ENCODE peak calls at places on chromosome X, in ten cellular contexts. D is fibroblast of villous mesenchyme, E is cardiac muscle cell, N is HFF-Myc, W is left ventricle myocardium inferior, H is tibial artery, I is osteocyte, F is H9, A is RWPE1, X is hepatocyte. S is an unnamed sample.

GRCh38 chrX:139739138-139739537 is 31.2 kb upstream of the MCF2 start:
- DNase-seq in W (no peak), I (no peak), X (no peak), N (peak), H (no peak), A (peak), D (peak), E (no peak), F (no peak), S (no peak)

GRCh38 chrX:143757375-143757774 is 36.8 kb upstream of the SPANXN2 start:
- DNase-seq in X (peak), W (no peak), N (no peak), A (no peak), D (no peak), E (peak), H (no peak), I (no peak), F (peak), S (no peak)

GRCh38 chrX:96692911-96693310 is 8.3 kb downstream of the DIAPH2 start:
- DNase-seq in W (no peak), X (no peak), A (no peak), D (no peak), N (no peak), E (no peak), F (no peak), H (no peak), I (no peak), S (no peak)

GRCh38 chrX:107449490-107450175 is at the start of gene FRMPD3:
- DNase-seq in N (no peak), I (no peak), X (peak), A (no peak), F (peak), W (no peak), H (no peak), D (no peak), E (peak), S (no peak)

GRCh38 chrX:154317391-154318000 is 21.9 kb downstream of the TKTL1 start:
- DNase-seq in D (peak), X (peak), A (peak), N (no peak), H (no peak), W (no peak), F (peak), I (no peak), E (peak), S (peak)

GRCh38 chrX:9668537-9668936 is 97.1 kb downstream of the GPR143 start:
- DNase-seq in N (no peak), H (no peak), I (no peak), X (no peak), F (no peak), A (no peak), W (no peak), D (no peak), E (no peak), S (no peak)

GRCh38 chrX:42751573-42751972 is 26.4 kb downstream of the PPP1R2C start:
- DNase-seq in N (no peak), F (no peak), W (no peak), X (no peak), H (no peak), I (no peak), E (no peak), D (no peak), A (no peak), S (no peak)

GRCh38 chrX:3815896-3816664 is 102.6 kb upstream of the PRKX start:
- DNase-seq in I (peak), H (peak), A (no peak), W (peak), X (peak), N (no peak), D (peak), F (peak), E (peak), S (peak)

GRCh38 chrX:82816572-82816971 is 691.5 kb upstream of the POU3F4 start:
- DNase-seq in E (no peak), X (no peak), F (no peak), W (no peak), A (peak), H (no peak), I (no peak), D (no peak), N (no peak), S (no peak)

GRCh38 chrX:39238017-39238416 is 436.8 kb downstream of the MID1IP1 start:
- DNase-seq in N (no peak), W (no peak), A (no peak), H (no peak), D (no peak), F (no peak), I (no peak), E (no peak), X (no peak), S (no peak)

GRCh38 chrX:132957211-132958085 is 981 bp downstream of the HS6ST2 start:
- DNase-seq in W (no peak), D (no peak), I (no peak), A (peak), H (no peak), X (peak), E (peak), F (peak), N (no peak), S (peak)

GRCh38 chrX:108165349-108166111 is 74.0 kb downstream of the ATG4A start:
- DNase-seq in H (no peak), E (peak), I (no peak), A (peak), F (peak), N (peak), X (peak), W (no peak), D (peak), S (peak)

GRCh38 chrX:38260231-38260630 is 39.6 kb upstream of the SRPX start:
- DNase-seq in X (peak), I (no peak), E (peak), H (no peak), A (peak), F (peak), D (peak), W (no peak), N (no peak), S (peak)

GRCh38 chrX:150696264-150696789 is 3.1 kb downstream of the MTMR1 start:
- DNase-seq in W (no peak), F (no peak), E (no peak), D (no peak), X (no peak), N (no peak), A (no peak), H (no peak), I (no peak), S (no peak)

GRCh38 chrX:44054863-44055601 is 81.8 kb upstream of the NDP start:
- DNase-seq in E (no peak), N (no peak), A (no peak), W (no peak), H (no peak), X (no peak), F (no peak), I (no peak), D (no peak), S (no peak)

GRCh38 chrX:69025802-69026301 is 139.4 kb downstream of the PJA1 start:
- DNase-seq in F (no peak), D (peak), X (no peak), W (no peak), A (peak), I (peak), N (no peak), E (no peak), H (no peak), S (no peak)

GRCh38 chrX:27863813-27864212 is 56.0 kb downstream of the MAGEB10 start:
- DNase-seq in A (no peak), E (no peak), N (no peak), D (no peak), F (peak), X (no peak), H (no peak), I (no peak), W (no peak), S (peak)

GRCh38 chrX:30283456-30284200 is 25.6 kb downstream of the NR0B1 start:
- DNase-seq in I (no peak), W (no peak), X (peak), D (peak), N (peak), F (no peak), H (no peak), E (no peak), A (peak), S (no peak)

GRCh38 chrX:23822397-23822796 is 39.4 kb downstream of the SAT1 start:
- DNase-seq in I (no peak), D (peak), A (no peak), X (peak), W (no peak), H (no peak), E (no peak), N (no peak), F (no peak), S (no peak)

GRCh38 chrX:8820910-8821527 is 19.8 kb upstream of the FAM9A start:
- DNase-seq in D (peak), N (no peak), E (peak), X (peak), H (no peak), W (no peak), I (no peak), F (peak), A (no peak), S (peak)

GRCh38 chrX:154791951-154792350 is 13.3 kb downstream of the MPP1 start:
- DNase-seq in X (no peak), F (no peak), N (no peak), W (no peak), E (no peak), A (no peak), I (no peak), D (no peak), H (no peak), S (no peak)

GRCh38 chrX:69289046-69289838 is 124.0 kb upstream of the PJA1 start:
- DNase-seq in D (no peak), N (no peak), W (no peak), A (no peak), F (no peak), H (no peak), X (peak), I (no peak), E (no peak), S (no peak)

GRCh38 chrX:116490091-116490490 is 27.3 kb upstream of the CT83 start:
- DNase-seq in A (no peak), N (no peak), E (peak), W (no peak), H (no peak), D (peak), F (no peak), I (no peak), X (no peak), S (no peak)

GRCh38 chrX:130772313-130773140 is 130.5 kb downstream of the ENOX2 start:
- DNase-seq in A (no peak), E (peak), D (peak), X (no peak), F (no peak), N (no peak), W (no peak), H (no peak), I (no peak), S (no peak)

GRCh38 chrX:104310084-104310483 is 55.4 kb upstream of the ESX1 start:
- DNase-seq in I (no peak), X (no peak), E (no peak), D (peak), W (no peak), A (peak), N (no peak), H (no peak), F (no peak), S (no peak)

GRCh38 chrX:106935175-106935574 is 15.0 kb downstream of the CLDN2 start:
- DNase-seq in I (no peak), F (no peak), N (no peak), E (no peak), X (no peak), H (no peak), D (peak), W (no peak), A (no peak), S (no peak)

GRCh38 chrX:132612990-132613564 is 124.2 kb upstream of the MBNL3 start:
- DNase-seq in D (peak), I (no peak), N (no peak), F (peak), E (peak), X (peak), H (peak), W (peak), A (peak), S (peak)

GRCh38 chrX:141405878-141406492 is 163.7 kb upstream of the SPANXC start:
- DNase-seq in E (no peak), H (no peak), A (peak), D (peak), X (peak), W (no peak), N (peak), F (no peak), I (no peak), S (no peak)

GRCh38 chrX:135639066-135639815 is 74.2 kb upstream of the CT45A1 start:
- DNase-seq in F (no peak), W (no peak), E (no peak), D (no peak), H (no peak), I (no peak), N (no peak), A (no peak), X (no peak), S (no peak)

GRCh38 chrX:102860235-102860634 is 76.8 kb upstream of the RAB40AL start:
- DNase-seq in D (no peak), E (no peak), X (no peak), H (no peak), A (no peak), I (no peak), W (no peak), F (no peak), N (no peak), S (no peak)

GRCh38 chrX:75781618-75782017 is 3.4 kb downstream of the MAGEE2 start:
- DNase-seq in A (no peak), H (no peak), E (no peak), D (no peak), F (no peak), N (no peak), W (peak), I (no peak), X (no peak), S (no peak)

GRCh38 chrX:124931241-124931640 is 388.4 kb upstream of the TEX13C start:
- DNase-seq in X (no peak), H (no peak), F (no peak), D (no peak), I (no peak), E (no peak), N (no peak), A (no peak), W (no peak), S (no peak)

DNA sequence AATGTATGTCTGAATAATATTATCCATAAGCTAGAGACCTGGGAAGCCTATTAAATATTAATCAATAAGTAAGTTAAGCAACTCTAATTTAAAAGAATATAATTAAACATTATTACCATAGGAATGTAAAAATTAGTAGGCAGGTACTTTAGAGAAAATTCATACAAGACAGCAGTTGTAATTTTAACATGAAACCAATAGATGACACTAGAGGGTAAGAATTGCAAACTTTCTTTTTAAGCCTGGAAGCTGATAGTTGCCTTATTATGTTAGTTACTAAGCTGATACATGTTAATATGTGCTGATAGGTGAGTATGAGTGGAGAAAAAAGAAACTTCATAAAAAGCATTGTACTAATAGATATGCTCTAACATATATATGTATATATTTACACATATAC is 1157.4 kb downstream of the FAM133A start:
- DNase-seq in H (no peak), N (no peak), F (no peak), D (peak), A (no peak), W (no peak), E (peak), I (no peak), X (peak), S (no peak)
- TF ChIP-seq CTCF in H (no peak), N (no peak), F (peak), D (peak), A (peak), W (peak), E (peak), I (peak), X (peak), S (peak)

GRCh38 chrX:111360839-111361238 is 51.2 kb downstream of the DCX start:
- DNase-seq in W (no peak), I (no peak), X (no peak), A (no peak), H (no peak), E (peak), F (no peak), N (no peak), D (no peak), S (no peak)
- TF ChIP-seq CTCF in W (no peak), I (no peak), X (peak), A (no peak), H (no peak), E (no peak), F (peak), N (no peak), D (peak), S (no peak)

GRCh38 chrX:119189115-119189514 is 47.0 kb upstream of the PGRMC1 start:
- DNase-seq in X (no peak), A (no peak), W (no peak), F (no peak), I (no peak), N (no peak), H (no peak), D (no peak), E (no peak), S (no peak)
- TF ChIP-seq CTCF in X (no peak), A (no peak), W (no peak), F (peak), I (no peak), N (peak), H (no peak), D (no peak), E (no peak), S (no peak)

GRCh38 chrX:120305531-120306145 is 5.6 kb downstream of the TMEM255A start:
- DNase-seq in I (no peak), H (no peak), D (no peak), E (no peak), W (no peak), A (no peak), N (peak), X (peak), F (peak), S (no peak)
- TF ChIP-seq CTCF in I (no peak), H (no peak), D (no peak), E (no peak), W (no peak), A (no peak), N (no peak), X (no peak), F (no peak), S (no peak)

GRCh38 chrX:703466-704210 is 73.0 kb downstream of the SHOX start:
- DNase-seq in X (no peak), D (no peak), H (no peak), A (no peak), I (no peak), F (no peak), E (no peak), N (no peak), W (no peak), S (no peak)
- TF ChIP-seq CTCF in X (no peak), D (no peak), H (no peak), A (no peak), I (no peak), F (no peak), E (no peak), N (no peak), W (no peak), S (no peak)

S was measured in endothelial cell.